ENCODE peak calls at places on chromosome 2, in eight cellular contexts. T is AG09319; L is activated CD8-positive, alpha-beta memory T cell treated with anti-CD3 and anti-CD28 coated beads for 24 hours; S is NCI-H1105; V is KBM-7; F is SK-N-SH; K is IMR-90; I is endothelial cell. C is an unnamed sample.
A peak's percentile ranks its signal among the peaks of the same experiment; 100 is the strongest.

GRCh38 chr2:9166579-9167392 is 39.8 kb upstream of the ASAP2 start:
- DNase-seq in T (no peak), L (no peak), S (no peak), V (no peak), F (no peak), K (peak; percentile 28), I (no peak), C (no peak)

GRCh38 chr2:187959821-187960220 is 331.9 kb upstream of the GULP1 start:
- DNase-seq in T (no peak), L (no peak), S (no peak), V (peak; percentile 5), F (no peak), K (peak; percentile 21), I (no peak), C (peak; percentile 9)

GRCh38 chr2:95336408-95336807 is 39.3 kb downstream of the KCNIP3 start:
- DNase-seq in T (no peak), L (no peak), S (no peak), V (no peak), F (no peak), K (no peak), I (no peak), C (no peak)

GRCh38 chr2:65357095-65357958 is 75.1 kb downstream of the SPRED2 start:
- DNase-seq in T (no peak), L (no peak), S (no peak), V (no peak), F (no peak), K (no peak), I (no peak), C (peak; percentile 40)

GRCh38 chr2:172193331-172194089 is 90.8 kb upstream of the DLX2 start:
- DNase-seq in T (no peak), L (no peak), S (no peak), V (no peak), F (no peak), K (no peak), I (no peak), C (no peak)

GRCh38 chr2:46387886-46388515 is 90.8 kb downstream of the EPAS1 start:
- DNase-seq in T (no peak), L (peak; percentile 17), S (no peak), V (no peak), F (no peak), K (no peak), I (no peak), C (no peak)

GRCh38 chr2:118835739-118836410 is 11.6 kb downstream of the EN1 start:
- DNase-seq in T (no peak), L (no peak), S (no peak), V (no peak), F (no peak), K (no peak), I (peak; percentile 21), C (no peak)

GRCh38 chr2:227378371-227378782 is 729 bp downstream of the TM4SF20 start:
- DNase-seq in T (no peak), L (no peak), S (no peak), V (no peak), F (no peak), K (peak; percentile 45), I (no peak), C (no peak)

GRCh38 chr2:74740395-74741075 is 86.5 kb downstream of the SEMA4F start:
- DNase-seq in T (peak; percentile 85), L (no peak), S (no peak), V (no peak), F (no peak), K (peak; percentile 96), I (no peak), C (peak; percentile 93)

GRCh38 chr2:24410976-24411375 is 50.6 kb upstream of the ITSN2 start:
- DNase-seq in T (no peak), L (no peak), S (no peak), V (no peak), F (no peak), K (no peak), I (no peak), C (no peak)

C was measured in NB4.